ENCODE peak calls at places on chromosomes 6 and 20, in eight cellular contexts. A is breast epithelium, T is Peyer's patch, I is adrenal gland, O is fibroblast of lung, Z is neural progenitor cell, W is lung, K is mammary epithelial cell. N is an unnamed sample.
A peak's percentile ranks its signal among the peaks of the same experiment; 100 is the strongest.

GRCh38 chr6:38088794-38089193 is 269.3 kb downstream of the ZFAND3 start:
- DNase-seq in W (no peak), K (no peak), A (no peak), O (no peak), T (no peak), Z (no peak), I (no peak), N (no peak)

GRCh38 chr6:113629940-113630339 is 227.2 kb upstream of the MARCKS start:
- DNase-seq in Z (no peak), A (no peak), T (no peak), K (no peak), W (no peak), O (no peak), I (no peak), N (no peak)

GRCh38 chr6:71886184-71887005 is at the start of gene RIMS1:
- DNase-seq in A (no peak), I (no peak), Z (peak; percentile 84), K (no peak), T (no peak), O (peak; percentile 23), W (no peak), N (no peak)

GRCh38 chr6:5478380-5478779 is 217.1 kb downstream of the FARS2 start:
- DNase-seq in K (no peak), A (no peak), T (no peak), O (no peak), I (no peak), W (no peak), Z (no peak), N (no peak)

GRCh38 chr20:2307136-2307535 is 11.3 kb downstream of the TGM3 start:
- DNase-seq in I (no peak), Z (no peak), O (no peak), T (peak; percentile 35), K (no peak), A (no peak), W (no peak), N (no peak)

GRCh38 chr20:32907886-32908285 is 49.2 kb downstream of the EFCAB8 start:
- DNase-seq in W (no peak), T (no peak), A (no peak), K (no peak), O (no peak), Z (no peak), I (no peak), N (no peak)

GRCh38 chr6:139378882-139379341 is 4.5 kb upstream of the CITED2 start:
- DNase-seq in T (peak; percentile 71), K (peak; percentile 89), O (peak; percentile 65), W (no peak), A (no peak), I (peak; percentile 27), Z (no peak), N (no peak)

GRCh38 chr20:33679758-33680485 is 5.7 kb upstream of the NECAB3 start:
- DNase-seq in W (no peak), A (no peak), I (no peak), T (peak; percentile 89), Z (no peak), O (no peak), K (no peak), N (no peak)

GRCh38 chr6:35014341-35014740 is 125.3 kb downstream of the ANKS1A start:
- DNase-seq in I (no peak), W (no peak), Z (no peak), O (no peak), T (no peak), K (no peak), A (peak; percentile 55), N (no peak)

GRCh38 chr6:109008537-109008950 is 86.1 kb downstream of the SESN1 start:
- DNase-seq in T (no peak), W (no peak), Z (no peak), O (peak; percentile 50), I (no peak), A (no peak), K (no peak), N (no peak)

GRCh38 chr6:38078671-38079070 is 259.1 kb downstream of the ZFAND3 start:
- DNase-seq in Z (no peak), W (no peak), A (no peak), I (no peak), K (no peak), O (peak; percentile 18), T (no peak), N (no peak)

GRCh38 chr6:169940554-169941290 is 189.3 kb downstream of the ERMARD start:
- DNase-seq in A (no peak), I (no peak), K (no peak), Z (peak; percentile 28), O (no peak), W (no peak), T (no peak), N (no peak)

GRCh38 chr20:49392745-49393144 is 89.7 kb downstream of the KCNB1 start:
- DNase-seq in Z (no peak), K (no peak), A (no peak), W (no peak), T (no peak), O (no peak), I (no peak), N (no peak)

GRCh38 chr20:3630429-3630828 is 32.8 kb downstream of the GFRA4 start:
- DNase-seq in W (no peak), I (no peak), Z (no peak), O (no peak), A (no peak), K (no peak), T (no peak), N (no peak)

GRCh38 chr6:80217799-80218198 is 111.3 kb downstream of the BCKDHB start:
- DNase-seq in T (no peak), K (no peak), I (no peak), Z (no peak), O (no peak), W (no peak), A (no peak), N (no peak)

GRCh38 chr6:6610031-6610591 is 21.6 kb downstream of the LY86 start:
- DNase-seq in W (no peak), Z (no peak), A (no peak), I (no peak), T (peak; percentile 81), K (no peak), O (no peak), N (no peak)

GRCh38 chr6:20554326-20554725 is 20.1 kb downstream of the CDKAL1 start:
- DNase-seq in T (no peak), O (no peak), W (no peak), I (no peak), Z (no peak), K (no peak), A (no peak), N (no peak)

GRCh38 chr6:28336284-28337024 is 506 bp upstream of the ZSCAN31 start:
- DNase-seq in T (peak; percentile 57), Z (peak; percentile 43), A (no peak), K (no peak), W (no peak), I (peak; percentile 31), O (peak; percentile 72), N (no peak)

GRCh38 chr6:680666-681374 is 12.1 kb downstream of the EXOC2 start:
- DNase-seq in K (peak; percentile 54), O (no peak), I (no peak), W (no peak), T (no peak), A (no peak), Z (no peak), N (no peak)

GRCh38 chr6:138590796-138591709 is 91.8 kb upstream of the NHSL1 start:
- DNase-seq in O (peak; percentile 64), W (peak; percentile 55), K (peak; percentile 53), T (peak; percentile 84), Z (peak; percentile 82), I (peak; percentile 76), A (peak; percentile 30), N (no peak)

GRCh38 chr20:25695532-25696383 is 895 bp downstream of the ZNF337 start:
- DNase-seq in A (no peak), W (no peak), Z (peak; percentile 36), T (no peak), I (peak; percentile 47), O (peak; percentile 28), K (no peak), N (no peak)

DNA sequence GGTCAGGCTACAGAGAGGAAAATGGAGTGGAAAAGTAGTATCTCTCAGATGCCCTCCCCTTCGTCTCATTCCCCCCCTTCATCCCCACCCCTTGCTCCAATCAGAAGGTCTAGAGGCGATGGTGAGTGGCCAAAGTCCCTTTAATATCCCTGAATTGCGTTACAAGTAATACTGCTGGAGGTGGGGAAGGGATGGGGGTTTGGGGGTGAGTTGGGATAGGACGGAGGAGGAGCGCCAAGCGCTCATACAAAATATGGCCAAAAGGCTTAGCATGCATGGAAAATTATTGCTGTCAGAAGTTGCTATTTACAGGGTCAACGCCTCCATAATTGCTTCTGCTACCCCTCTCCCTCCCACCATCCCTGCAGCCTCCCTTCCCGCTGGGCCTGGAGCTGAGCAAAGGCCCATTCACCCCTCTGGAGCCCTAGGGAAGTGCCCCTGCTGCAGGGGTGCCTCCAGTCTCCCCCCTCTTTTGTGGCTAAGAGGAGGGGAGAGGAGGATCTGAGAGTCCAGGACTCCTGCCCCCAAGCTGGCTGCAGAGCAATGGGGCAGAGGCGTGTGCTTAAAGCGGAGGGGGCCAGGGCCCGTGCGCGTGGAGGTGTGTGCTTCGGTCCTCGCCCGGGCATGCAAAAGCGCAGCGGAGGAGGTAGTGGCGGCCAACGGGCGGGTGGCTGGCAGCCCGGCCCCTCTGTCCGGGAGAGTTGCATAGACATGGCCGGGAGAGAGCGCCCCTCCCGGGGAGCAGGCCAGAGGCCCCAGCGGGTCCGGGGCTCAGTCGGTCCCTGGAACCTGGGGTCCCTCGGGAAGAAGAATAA is 8.7 kb upstream of the SRXN1 start:
- DNase-seq in Z (peak; percentile 49), A (no peak), W (no peak), I (no peak), O (no peak), K (peak; percentile 30), T (no peak), N (no peak)
- TF ChIP-seq CTCF in Z (peak; percentile 16), A (no peak), W (no peak), I (no peak), O (no peak), K (no peak), T (no peak), N (no peak)

GRCh38 chr20:40717343-40717865 is 28.4 kb upstream of the MAFB start:
- DNase-seq in A (no peak), I (no peak), T (no peak), Z (no peak), K (peak; percentile 57), W (no peak), O (no peak), N (no peak)
- H3K4me1 ChIP-seq in A (no peaks in the 10 kb centered on the region), I (no peaks in the 10 kb centered on the region), T (no peaks in the 10 kb centered on the region), Z (peaks cover 10% of the 10 kb centered on the region), K (peaks cover 11% of the 10 kb centered on the region), W (no peaks in the 10 kb centered on the region), O (no peaks in the 10 kb centered on the region), N (no peaks in the 10 kb centered on the region)

GRCh38 chr6:36075656-36076055 is 48.0 kb downstream of the MAPK14 start:
- DNase-seq in T (peak; percentile 77), I (no peak), O (no peak), A (no peak), Z (no peak), W (no peak), K (no peak), N (peak; percentile 57)
- TF ChIP-seq CTCF in T (no peak), I (peak; percentile 14), O (no peak), A (no peak), Z (peak; percentile 34), W (no peak), K (peak; percentile 19), N (no peak)

DNA sequence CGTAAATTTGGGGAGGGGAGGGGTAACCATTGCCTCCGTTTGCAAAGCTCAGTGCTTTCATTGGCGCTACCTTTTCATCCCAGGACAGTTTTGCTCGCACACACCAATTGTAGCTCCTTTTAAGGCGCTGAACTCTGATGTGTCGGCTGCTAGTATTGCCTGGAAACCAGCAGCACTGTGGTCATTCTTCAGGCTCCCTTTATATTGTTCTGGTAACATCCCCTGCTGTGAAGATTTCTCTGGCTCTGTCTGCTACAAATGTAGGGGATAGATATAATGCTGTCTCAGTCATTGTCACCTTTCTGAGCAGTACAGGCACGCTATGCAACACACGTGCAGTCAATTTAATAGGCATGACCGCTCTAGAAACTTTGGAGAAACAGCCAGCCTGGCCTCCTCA is 172.9 kb upstream of the SASH1 start:
- DNase-seq in K (no peak), Z (peak; percentile 45), W (no peak), I (no peak), A (no peak), O (no peak), T (no peak), N (no peak)
- H3K4me1 ChIP-seq in K (no peaks in the 10 kb centered on the region), Z (peaks cover 12% of the 10 kb centered on the region), W (no peaks in the 10 kb centered on the region), I (no peaks in the 10 kb centered on the region), A (no peaks in the 10 kb centered on the region), O (no peaks in the 10 kb centered on the region), T (no peaks in the 10 kb centered on the region), N (no peaks in the 10 kb centered on the region)

N was measured in mucosa of descending colon.